ENCODE peak calls at places on chromosomes 13 and 19, in eight cellular contexts. One of them, this sample, is unnamed.

GRCh38 chr13:44267966-44268365 is 105.7 kb upstream of the SERP2 start:
- DNase-seq in heart left ventricle: no peak
- DNase-seq in neuronal stem cell: no peak
- DNase-seq in psoas muscle: no peak
- DNase-seq in neural progenitor cell: no peak
- DNase-seq in CD4-positive, CD25-positive, alpha-beta regulatory T cell: no peak
- DNase-seq in lung: no peak
- DNase-seq in heart right ventricle: no peak
- DNase-seq in this sample: no peak

GRCh38 chr19:10431943-10432735 is 11.8 kb downstream of the PDE4A start:
- DNase-seq in heart left ventricle: peak; percentile 89
- DNase-seq in neuronal stem cell: no peak
- DNase-seq in psoas muscle: peak; percentile 78
- DNase-seq in neural progenitor cell: peak; percentile 73
- DNase-seq in CD4-positive, CD25-positive, alpha-beta regulatory T cell: peak; percentile 77
- DNase-seq in lung: peak; percentile 62
- DNase-seq in heart right ventricle: peak; percentile 82
- DNase-seq in this sample: no peak

GRCh38 chr13:106284358-106284757 is 251.1 kb downstream of the EFNB2 start:
- DNase-seq in heart left ventricle: no peak
- DNase-seq in neuronal stem cell: no peak
- DNase-seq in psoas muscle: no peak
- DNase-seq in neural progenitor cell: no peak
- DNase-seq in CD4-positive, CD25-positive, alpha-beta regulatory T cell: no peak
- DNase-seq in lung: no peak
- DNase-seq in heart right ventricle: no peak
- DNase-seq in this sample: peak; percentile 68

GRCh38 chr19:33373701-33374405 is at the start of gene CEBPG:
- DNase-seq in heart left ventricle: peak; percentile 82
- DNase-seq in neuronal stem cell: peak; percentile 43
- DNase-seq in psoas muscle: peak; percentile 71
- DNase-seq in neural progenitor cell: peak; percentile 73
- DNase-seq in CD4-positive, CD25-positive, alpha-beta regulatory T cell: no peak
- DNase-seq in lung: peak; percentile 57
- DNase-seq in heart right ventricle: peak; percentile 64
- DNase-seq in this sample: no peak

GRCh38 chr19:18710986-18711751 is 27.7 kb downstream of the CRTC1 start:
- DNase-seq in heart left ventricle: no peak
- DNase-seq in neuronal stem cell: no peak
- DNase-seq in psoas muscle: peak; percentile 66
- DNase-seq in neural progenitor cell: no peak
- DNase-seq in CD4-positive, CD25-positive, alpha-beta regulatory T cell: no peak
- DNase-seq in lung: no peak
- DNase-seq in heart right ventricle: peak; percentile 56
- DNase-seq in this sample: no peak

GRCh38 chr13:48501705-48502104 is 31.2 kb downstream of the RCBTB2 start:
- DNase-seq in heart left ventricle: no peak
- DNase-seq in neuronal stem cell: no peak
- DNase-seq in psoas muscle: no peak
- DNase-seq in neural progenitor cell: no peak
- DNase-seq in CD4-positive, CD25-positive, alpha-beta regulatory T cell: no peak
- DNase-seq in lung: no peak
- DNase-seq in heart right ventricle: no peak
- DNase-seq in this sample: no peak

GRCh38 chr13:62357887-62358645 is 942.4 kb upstream of the PCDH20 start:
- DNase-seq in heart left ventricle: no peak
- DNase-seq in neuronal stem cell: peak; percentile 77
- DNase-seq in psoas muscle: no peak
- DNase-seq in neural progenitor cell: peak; percentile 88
- DNase-seq in CD4-positive, CD25-positive, alpha-beta regulatory T cell: no peak
- DNase-seq in lung: no peak
- DNase-seq in heart right ventricle: no peak
- DNase-seq in this sample: no peak

GRCh38 chr19:17579523-17580244 is 24.2 kb downstream of the COLGALT1 start:
- DNase-seq in heart left ventricle: no peak
- DNase-seq in neuronal stem cell: peak; percentile 45
- DNase-seq in psoas muscle: peak; percentile 51
- DNase-seq in neural progenitor cell: peak; percentile 73
- DNase-seq in CD4-positive, CD25-positive, alpha-beta regulatory T cell: no peak
- DNase-seq in lung: peak; percentile 54
- DNase-seq in heart right ventricle: peak; percentile 55
- DNase-seq in this sample: no peak

GRCh38 chr13:50149932-50150331 is 134.7 kb downstream of the KCNRG start:
- DNase-seq in heart left ventricle: no peak
- DNase-seq in neuronal stem cell: no peak
- DNase-seq in psoas muscle: no peak
- DNase-seq in neural progenitor cell: no peak
- DNase-seq in CD4-positive, CD25-positive, alpha-beta regulatory T cell: no peak
- DNase-seq in lung: no peak
- DNase-seq in heart right ventricle: no peak
- DNase-seq in this sample: no peak

GRCh38 chr13:114339779-114340534 is 25.7 kb downstream of the CHAMP1 start:
- DNase-seq in heart left ventricle: no peak
- DNase-seq in neuronal stem cell: no peak
- DNase-seq in psoas muscle: no peak
- DNase-seq in neural progenitor cell: no peak
- DNase-seq in CD4-positive, CD25-positive, alpha-beta regulatory T cell: peak; percentile 73
- DNase-seq in lung: no peak
- DNase-seq in heart right ventricle: no peak
- DNase-seq in this sample: no peak

GRCh38 chr13:99941911-99942310 is 29.7 kb downstream of the ZIC5 start:
- DNase-seq in heart left ventricle: no peak
- DNase-seq in neuronal stem cell: no peak
- DNase-seq in psoas muscle: no peak
- DNase-seq in neural progenitor cell: no peak
- DNase-seq in CD4-positive, CD25-positive, alpha-beta regulatory T cell: no peak
- DNase-seq in lung: no peak
- DNase-seq in heart right ventricle: no peak
- DNase-seq in this sample: no peak

GRCh38 chr13:50130686-50131051 is 115.4 kb downstream of the KCNRG start:
- DNase-seq in heart left ventricle: peak; percentile 65
- DNase-seq in neuronal stem cell: peak; percentile 46
- DNase-seq in psoas muscle: no peak
- DNase-seq in neural progenitor cell: peak; percentile 69
- DNase-seq in CD4-positive, CD25-positive, alpha-beta regulatory T cell: no peak
- DNase-seq in lung: no peak
- DNase-seq in heart right ventricle: no peak
- DNase-seq in this sample: no peak

GRCh38 chr13:79679334-79679733 is 198.4 kb downstream of the NDFIP2 start:
- DNase-seq in heart left ventricle: peak; percentile 58
- DNase-seq in neuronal stem cell: peak; percentile 65
- DNase-seq in psoas muscle: peak; percentile 57
- DNase-seq in neural progenitor cell: peak; percentile 87
- DNase-seq in CD4-positive, CD25-positive, alpha-beta regulatory T cell: peak; percentile 43
- DNase-seq in lung: peak; percentile 76
- DNase-seq in heart right ventricle: peak; percentile 44
- DNase-seq in this sample: no peak

GRCh38 chr13:76992548-76993001 is 694 bp downstream of the CLN5 start:
- DNase-seq in heart left ventricle: no peak
- DNase-seq in neuronal stem cell: peak; percentile 5
- DNase-seq in psoas muscle: no peak
- DNase-seq in neural progenitor cell: peak; percentile 60
- DNase-seq in CD4-positive, CD25-positive, alpha-beta regulatory T cell: no peak
- DNase-seq in lung: no peak
- DNase-seq in heart right ventricle: no peak
- DNase-seq in this sample: no peak

GRCh38 chr13:87123987-87124784 is 547.0 kb upstream of the SLITRK5 start:
- DNase-seq in heart left ventricle: no peak
- DNase-seq in neuronal stem cell: peak; percentile 8
- DNase-seq in psoas muscle: no peak
- DNase-seq in neural progenitor cell: peak; percentile 59
- DNase-seq in CD4-positive, CD25-positive, alpha-beta regulatory T cell: no peak
- DNase-seq in lung: no peak
- DNase-seq in heart right ventricle: peak; percentile 15
- DNase-seq in this sample: peak; percentile 93

GRCh38 chr19:45920458-45920857 is 5.9 kb upstream of the NANOS2 start:
- DNase-seq in heart left ventricle: no peak
- DNase-seq in neuronal stem cell: no peak
- DNase-seq in psoas muscle: no peak
- DNase-seq in neural progenitor cell: no peak
- DNase-seq in CD4-positive, CD25-positive, alpha-beta regulatory T cell: peak; percentile 55
- DNase-seq in lung: no peak
- DNase-seq in heart right ventricle: no peak
- DNase-seq in this sample: no peak
- H3K27ac ChIP-seq in heart left ventricle: no peak overlapping the region
- H3K27ac ChIP-seq in neuronal stem cell: no peak overlapping the region
- H3K27ac ChIP-seq in psoas muscle: no peak overlapping the region
- H3K27ac ChIP-seq in neural progenitor cell: no peak overlapping the region
- H3K27ac ChIP-seq in CD4-positive, CD25-positive, alpha-beta regulatory T cell: no peak overlapping the region
- H3K27ac ChIP-seq in lung: no peak overlapping the region
- H3K27ac ChIP-seq in heart right ventricle: no peak overlapping the region
- H3K27ac ChIP-seq in this sample: no peak overlapping the region

GRCh38 chr19:14147797-14148605 is 11.6 kb upstream of the ASF1B start:
- DNase-seq in heart left ventricle: peak; percentile 89
- DNase-seq in neuronal stem cell: no peak
- DNase-seq in psoas muscle: peak; percentile 72
- DNase-seq in neural progenitor cell: peak; percentile 86
- DNase-seq in CD4-positive, CD25-positive, alpha-beta regulatory T cell: peak; percentile 70
- DNase-seq in lung: peak; percentile 64
- DNase-seq in heart right ventricle: peak; percentile 79
- DNase-seq in this sample: no peak

GRCh38 chr19:14149509-14149994 is 13.2 kb upstream of the ASF1B start:
- DNase-seq in heart left ventricle: peak; percentile 88
- DNase-seq in neuronal stem cell: no peak
- DNase-seq in psoas muscle: peak; percentile 80
- DNase-seq in neural progenitor cell: no peak
- DNase-seq in CD4-positive, CD25-positive, alpha-beta regulatory T cell: peak; percentile 87
- DNase-seq in lung: peak; percentile 51
- DNase-seq in heart right ventricle: peak; percentile 87
- DNase-seq in this sample: no peak

GRCh38 chr19:14150770-14151661 is 14.6 kb upstream of the ASF1B start:
- DNase-seq in heart left ventricle: peak; percentile 70
- DNase-seq in neuronal stem cell: no peak
- DNase-seq in psoas muscle: no peak
- DNase-seq in neural progenitor cell: no peak
- DNase-seq in CD4-positive, CD25-positive, alpha-beta regulatory T cell: no peak
- DNase-seq in lung: no peak
- DNase-seq in heart right ventricle: no peak
- DNase-seq in this sample: no peak

GRCh38 chr19:14149011-14149410 is 12.6 kb upstream of the ASF1B start:
- DNase-seq in heart left ventricle: no peak
- DNase-seq in neuronal stem cell: no peak
- DNase-seq in psoas muscle: no peak
- DNase-seq in neural progenitor cell: no peak
- DNase-seq in CD4-positive, CD25-positive, alpha-beta regulatory T cell: no peak
- DNase-seq in lung: no peak
- DNase-seq in heart right ventricle: no peak
- DNase-seq in this sample: no peak

GRCh38 chr19:14150041-14150769 is 13.8 kb upstream of the ASF1B start:
- DNase-seq in heart left ventricle: no peak
- DNase-seq in neuronal stem cell: no peak
- DNase-seq in psoas muscle: no peak
- DNase-seq in neural progenitor cell: no peak
- DNase-seq in CD4-positive, CD25-positive, alpha-beta regulatory T cell: peak; percentile 36
- DNase-seq in lung: no peak
- DNase-seq in heart right ventricle: no peak
- DNase-seq in this sample: no peak
- H3K27ac ChIP-seq in heart left ventricle: peak overlapping the region; percentile 80
- H3K27ac ChIP-seq in neuronal stem cell: no peak overlapping the region
- H3K27ac ChIP-seq in psoas muscle: peak overlapping the region; percentile 41
- H3K27ac ChIP-seq in neural progenitor cell: peak overlapping the region; percentile 80
- H3K27ac ChIP-seq in CD4-positive, CD25-positive, alpha-beta regulatory T cell: peak overlapping the region; percentile 90
- H3K27ac ChIP-seq in lung: peak overlapping the region; percentile 67
- H3K27ac ChIP-seq in heart right ventricle: peak overlapping the region; percentile 86
- H3K27ac ChIP-seq in this sample: no peak overlapping the region

GRCh38 chr19:13849991-13850909 is 26.7 kb upstream of the NANOS3 start:
- DNase-seq in heart left ventricle: peak; percentile 93
- DNase-seq in neuronal stem cell: no peak
- DNase-seq in psoas muscle: peak; percentile 87
- DNase-seq in neural progenitor cell: peak; percentile 87
- DNase-seq in CD4-positive, CD25-positive, alpha-beta regulatory T cell: peak; percentile 61
- DNase-seq in lung: peak; percentile 78
- DNase-seq in heart right ventricle: peak; percentile 92
- DNase-seq in this sample: no peak

GRCh38 chr19:13847033-13847899 is 29.7 kb upstream of the NANOS3 start:
- DNase-seq in heart left ventricle: peak; percentile 98
- DNase-seq in neuronal stem cell: peak; percentile 95
- DNase-seq in psoas muscle: peak; percentile 97
- DNase-seq in neural progenitor cell: peak; percentile 97
- DNase-seq in CD4-positive, CD25-positive, alpha-beta regulatory T cell: peak; percentile 84
- DNase-seq in lung: peak; percentile 89
- DNase-seq in heart right ventricle: peak; percentile 98
- DNase-seq in this sample: no peak

GRCh38 chr19:13849277-13849676 is 27.7 kb upstream of the NANOS3 start:
- DNase-seq in heart left ventricle: no peak
- DNase-seq in neuronal stem cell: no peak
- DNase-seq in psoas muscle: no peak
- DNase-seq in neural progenitor cell: no peak
- DNase-seq in CD4-positive, CD25-positive, alpha-beta regulatory T cell: no peak
- DNase-seq in lung: no peak
- DNase-seq in heart right ventricle: no peak
- DNase-seq in this sample: no peak

GRCh38 chr19:13847900-13848677 is 28.8 kb upstream of the NANOS3 start:
- DNase-seq in heart left ventricle: no peak
- DNase-seq in neuronal stem cell: no peak
- DNase-seq in psoas muscle: no peak
- DNase-seq in neural progenitor cell: no peak
- DNase-seq in CD4-positive, CD25-positive, alpha-beta regulatory T cell: no peak
- DNase-seq in lung: no peak
- DNase-seq in heart right ventricle: no peak
- DNase-seq in this sample: no peak

DNA sequence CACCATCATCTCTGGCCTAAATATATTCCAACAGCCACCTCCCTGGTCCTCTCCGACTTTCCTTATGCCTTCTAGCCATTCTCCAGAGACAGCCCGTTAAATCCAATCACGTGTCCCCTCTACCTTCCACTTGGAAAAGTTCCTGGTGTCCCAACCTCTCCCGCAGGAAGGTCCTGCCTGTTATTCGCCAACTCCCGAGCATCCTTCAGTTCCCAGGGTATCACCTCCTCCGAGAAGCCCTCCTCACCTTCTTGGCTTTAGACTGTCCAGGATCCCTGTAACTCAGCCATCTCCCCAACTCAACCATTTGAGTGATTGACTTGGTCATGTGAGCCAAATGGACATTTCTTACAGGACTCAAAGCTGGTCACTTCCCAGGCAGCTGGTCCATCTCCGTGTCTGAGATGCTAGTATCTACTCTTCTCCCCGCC is 28.1 kb upstream of the NANOS3 start:
- DNase-seq in heart left ventricle: no peak
- DNase-seq in neuronal stem cell: no peak
- DNase-seq in psoas muscle: no peak
- DNase-seq in neural progenitor cell: no peak
- DNase-seq in CD4-positive, CD25-positive, alpha-beta regulatory T cell: no peak
- DNase-seq in lung: no peak
- DNase-seq in heart right ventricle: no peak
- DNase-seq in this sample: no peak
- H3K27ac ChIP-seq in heart left ventricle: peak overlapping the region; percentile 96
- H3K27ac ChIP-seq in neuronal stem cell: no peak overlapping the region
- H3K27ac ChIP-seq in psoas muscle: peak overlapping the region; percentile 97
- H3K27ac ChIP-seq in neural progenitor cell: no peak overlapping the region
- H3K27ac ChIP-seq in CD4-positive, CD25-positive, alpha-beta regulatory T cell: peak overlapping the region; percentile 99
- H3K27ac ChIP-seq in lung: peak overlapping the region; percentile 94
- H3K27ac ChIP-seq in heart right ventricle: peak overlapping the region; percentile 99
- H3K27ac ChIP-seq in this sample: peak overlapping the region; percentile 100

GRCh38 chr19:29696045-29696682 is 18.9 kb downstream of the C19orf12 start:
- DNase-seq in heart left ventricle: no peak
- DNase-seq in neuronal stem cell: no peak
- DNase-seq in psoas muscle: no peak
- DNase-seq in neural progenitor cell: no peak
- DNase-seq in CD4-positive, CD25-positive, alpha-beta regulatory T cell: no peak
- DNase-seq in lung: no peak
- DNase-seq in heart right ventricle: no peak
- DNase-seq in this sample: no peak
- H3K27ac ChIP-seq in heart left ventricle: no peak overlapping the region
- H3K27ac ChIP-seq in neuronal stem cell: no peak overlapping the region
- H3K27ac ChIP-seq in psoas muscle: no peak overlapping the region
- H3K27ac ChIP-seq in neural progenitor cell: no peak overlapping the region
- H3K27ac ChIP-seq in CD4-positive, CD25-positive, alpha-beta regulatory T cell: no peak overlapping the region
- H3K27ac ChIP-seq in lung: no peak overlapping the region
- H3K27ac ChIP-seq in heart right ventricle: no peak overlapping the region
- H3K27ac ChIP-seq in this sample: no peak overlapping the region

This sample was measured in epithelial cell of prostate.